ENCODE peak calls at places on chromosomes 6 and 20, in four cellular contexts. D is GM04503, P is astrocyte of the spinal cord, F is HEK293T. R is an unnamed sample.

GRCh38 chr20:20931632-20932031 is 174.5 kb downstream of the LINC00237 start:
- DNase-seq in D (no peak), P (no peak), F (no peak), R (no peak)

GRCh38 chr20:43667341-43668132 is 623 bp downstream of the MYBL2 start:
- DNase-seq in D (no peak), P (no peak), F (peak), R (peak)

GRCh38 chr6:52333840-52334200 is 28.1 kb upstream of the PAQR8 start:
- DNase-seq in D (no peak), P (no peak), F (no peak), R (peak)

GRCh38 chr6:105795913-105796517 is 290.1 kb upstream of the PRDM1 start:
- DNase-seq in D (no peak), P (no peak), F (no peak), R (no peak)

GRCh38 chr6:158894192-158894591 is 75.0 kb upstream of the EZR start:
- DNase-seq in D (peak), P (peak), F (peak), R (no peak)

GRCh38 chr6:142886431-142887170 is 58.4 kb downstream of the HIVEP2 start:
- DNase-seq in D (no peak), P (peak), F (no peak), R (no peak)

GRCh38 chr6:107460074-107460631 is 789 bp upstream of the PDSS2 start:
- DNase-seq in D (no peak), P (no peak), F (no peak), R (no peak)

GRCh38 chr6:31528821-31529328 is at the start of gene MCCD1:
- DNase-seq in D (no peak), P (no peak), F (no peak), R (no peak)

GRCh38 chr20:33803921-33804337 is 7.2 kb upstream of the CHMP4B start:
- DNase-seq in D (peak), P (peak), F (no peak), R (no peak)

GRCh38 chr20:8291873-8292272 is 159.8 kb downstream of the PLCB1 start:
- DNase-seq in D (peak), P (peak), F (no peak), R (no peak)

GRCh38 chr6:137715589-137716045 is 151.4 kb upstream of the TNFAIP3 start:
- DNase-seq in D (no peak), P (peak), F (no peak), R (no peak)

GRCh38 chr6:43437700-43438099 is 10.4 kb downstream of the ABCC10 start:
- DNase-seq in D (no peak), P (no peak), F (no peak), R (no peak)

GRCh38 chr6:96013531-96013930 is 2.2 kb upstream of the FUT9 start:
- DNase-seq in D (no peak), P (no peak), F (no peak), R (no peak)

GRCh38 chr6:79134699-79135474 is 56.8 kb upstream of the PHIP start:
- DNase-seq in D (no peak), P (no peak), F (no peak), R (no peak)

GRCh38 chr20:48725589-48725991 is 102.2 kb downstream of the PREX1 start:
- DNase-seq in D (no peak), P (no peak), F (no peak), R (no peak)

GRCh38 chr6:41878961-41879405 is 16.2 kb downstream of the USP49 start:
- DNase-seq in D (peak), P (peak), F (no peak), R (no peak)

GRCh38 chr6:20747996-20748395 is 213.7 kb downstream of the CDKAL1 start:
- DNase-seq in D (no peak), P (peak), F (no peak), R (no peak)

GRCh38 chr20:2518558-2518957 is 9.8 kb upstream of the ZNF343 start:
- DNase-seq in D (no peak), P (no peak), F (no peak), R (no peak)

GRCh38 chr20:10023911-10024310 is 10.9 kb upstream of the ANKEF1 start:
- DNase-seq in D (no peak), P (no peak), F (no peak), R (no peak)

GRCh38 chr20:37351689-37352610 is 6.0 kb downstream of the SRC start:
- DNase-seq in D (no peak), P (no peak), F (no peak), R (no peak)

R was measured in GM20000.